ENCODE peak calls at places on chromosomes 6 and 20, in seven cellular contexts. L, W, O, C, R, F and E are unnamed samples.

GRCh38 chr20:8909596-8909995 is 159.3 kb upstream of the PLCB4 start:
- DNase-seq in O (no peak), L (no peak), C (no peak), R (no peak), F (no peak), W (no peak), E (no peak)

GRCh38 chr6:41732601-41733348 is 2.6 kb downstream of the TFEB start:
- DNase-seq in W (no peak), O (no peak), R (no peak), C (no peak), F (peak), L (no peak), E (no peak)

GRCh38 chr6:147390909-147391536 is 117.5 kb upstream of the SAMD5 start:
- DNase-seq in W (no peak), F (no peak), R (no peak), O (no peak), L (peak), C (peak), E (peak)

GRCh38 chr6:105917038-105917695 is 169.0 kb upstream of the PRDM1 start:
- DNase-seq in C (no peak), R (no peak), O (no peak), L (no peak), F (no peak), W (no peak), E (no peak)

GRCh38 chr6:34104186-34104585 is 41.7 kb downstream of the GRM4 start:
- DNase-seq in O (no peak), F (no peak), L (no peak), W (no peak), C (no peak), R (no peak), E (no peak)

GRCh38 chr6:170497845-170498281 is 55.2 kb downstream of the PSMB1 start:
- DNase-seq in W (peak), C (no peak), L (no peak), R (no peak), F (no peak), O (no peak), E (no peak)

GRCh38 chr6:163992701-163993100 is 578.2 kb downstream of the QKI start:
- DNase-seq in O (no peak), R (no peak), W (no peak), C (no peak), F (no peak), L (no peak), E (no peak)

GRCh38 chr20:44738779-44739477 is 6.7 kb upstream of the KCNK15 start:
- DNase-seq in C (peak), W (peak), L (peak), O (peak), R (peak), F (peak), E (peak)

GRCh38 chr6:127844529-127844928 is 56.3 kb downstream of the THEMIS start:
- DNase-seq in R (no peak), W (no peak), C (no peak), F (no peak), O (no peak), L (no peak), E (no peak)

GRCh38 chr20:37872161-37872560 is 30.8 kb upstream of the VSTM2L start:
- DNase-seq in R (no peak), L (no peak), W (no peak), O (no peak), F (no peak), C (no peak), E (no peak)

GRCh38 chr20:44027686-44028340 is 113.2 kb downstream of the TOX2 start:
- DNase-seq in F (no peak), R (no peak), W (no peak), C (no peak), L (no peak), O (no peak), E (no peak)

GRCh38 chr6:14375940-14376339 is 258.4 kb downstream of the CD83 start:
- DNase-seq in O (no peak), W (no peak), F (no peak), L (no peak), R (no peak), C (no peak), E (no peak)

GRCh38 chr20:61561111-61561830 is 309.2 kb downstream of the CDH4 start:
- DNase-seq in L (no peak), R (no peak), W (no peak), O (no peak), C (no peak), F (no peak), E (no peak)

GRCh38 chr6:20409427-20409971 is 7.8 kb downstream of the E2F3 start:
- DNase-seq in R (no peak), F (peak), L (no peak), O (no peak), W (no peak), C (no peak), E (no peak)

GRCh38 chr6:42433409-42433808 is 18.3 kb downstream of the TRERF1 start:
- DNase-seq in F (no peak), C (no peak), R (no peak), W (no peak), L (no peak), O (no peak), E (no peak)

GRCh38 chr6:99013661-99014458 is 66.1 kb upstream of the FBXL4 start:
- DNase-seq in W (no peak), L (no peak), O (no peak), C (no peak), R (no peak), F (no peak), E (no peak)

GRCh38 chr6:4360920-4361319 is 225.5 kb upstream of the ECI2 start:
- DNase-seq in C (no peak), L (no peak), R (no peak), O (no peak), F (no peak), W (no peak), E (no peak)

GRCh38 chr6:105781248-105781647 is 304.9 kb upstream of the PRDM1 start:
- DNase-seq in F (no peak), R (no peak), C (peak), L (no peak), O (peak), W (no peak), E (no peak)

GRCh38 chr6:15073344-15073789 is 172.5 kb upstream of the JARID2 start:
- DNase-seq in W (no peak), C (no peak), L (no peak), O (no peak), F (peak), R (no peak), E (no peak)

GRCh38 chr6:109295766-109296156 is 86.5 kb downstream of the CD164 start:
- DNase-seq in O (no peak), F (no peak), R (no peak), W (no peak), L (no peak), C (no peak), E (no peak)

GRCh38 chr6:79525272-79526100 is 11.7 kb downstream of the LCA5 start:
- DNase-seq in W (no peak), O (no peak), F (no peak), R (no peak), C (no peak), L (peak), E (peak)

GRCh38 chr20:45359069-45359405 is 3.9 kb upstream of the SYS1 start:
- DNase-seq in R (no peak), F (no peak), W (no peak), C (no peak), O (no peak), L (no peak), E (no peak)

GRCh38 chr6:3296537-3297453 is 38.0 kb downstream of the PSMG4 start:
- DNase-seq in F (no peak), L (no peak), C (no peak), W (no peak), O (no peak), R (no peak), E (no peak)

GRCh38 chr6:29797120-29797519 is 30.5 kb upstream of the HLA-G start:
- DNase-seq in F (no peak), O (no peak), L (no peak), C (no peak), R (no peak), W (no peak), E (no peak)

GRCh38 chr6:166464418-166465400 is 82.0 kb upstream of the MPC1 start:
- DNase-seq in F (no peak), O (no peak), R (no peak), W (no peak), C (no peak), L (no peak), E (no peak)

GRCh38 chr6:32355018-32355417 is 16.7 kb downstream of the TSBP1 start:
- DNase-seq in W (no peak), F (no peak), R (no peak), C (no peak), O (no peak), L (no peak), E (no peak)

GRCh38 chr20:53841741-53842140 is 228.7 kb downstream of the BCAS1 start:
- DNase-seq in F (no peak), C (no peak), R (no peak), O (no peak), L (no peak), W (no peak), E (no peak)

GRCh38 chr20:4130404-4131189 is 115.2 kb upstream of the RNF24 start:
- DNase-seq in C (no peak), W (no peak), L (no peak), F (no peak), O (no peak), R (no peak), E (no peak)

GRCh38 chr20:51938557-51939324 is 136.4 kb upstream of the SALL4 start:
- DNase-seq in W (no peak), L (no peak), O (no peak), F (no peak), C (no peak), R (no peak), E (no peak)

GRCh38 chr20:56439784-56440291 is 27.8 kb downstream of the CASS4 start:
- DNase-seq in L (no peak), R (no peak), C (no peak), O (no peak), W (no peak), F (no peak), E (no peak)

GRCh38 chr6:111482236-111482958 is 621 bp downstream of the REV3L start:
- DNase-seq in R (peak), C (no peak), L (no peak), W (no peak), F (no peak), O (peak), E (peak)

GRCh38 chr6:11685411-11686093 is 93.1 kb downstream of the ADTRP start:
- DNase-seq in W (no peak), O (no peak), L (peak), F (no peak), R (no peak), C (peak), E (no peak)

GRCh38 chr20:61024390-61024789 is 227.7 kb upstream of the CDH4 start:
- DNase-seq in F (no peak), O (no peak), W (no peak), C (no peak), L (no peak), R (no peak), E (no peak)

GRCh38 chr20:1177680-1178079 is 7.1 kb downstream of the TMEM74B start:
- DNase-seq in R (peak), L (peak), F (no peak), W (peak), C (peak), O (peak), E (peak)

GRCh38 chr6:110654096-110654820 is 161.0 kb downstream of the CDK19 start:
- DNase-seq in W (no peak), O (no peak), C (no peak), L (peak), R (no peak), F (no peak), E (peak)

GRCh38 chr6:93393554-93394074 is 25.7 kb downstream of the EPHA7 start:
- DNase-seq in O (no peak), F (no peak), L (no peak), R (no peak), C (no peak), W (no peak), E (no peak)

GRCh38 chr6:55199239-55199638 is 24.9 kb downstream of the HCRTR2 start:
- DNase-seq in C (no peak), F (no peak), W (no peak), O (no peak), L (no peak), R (no peak), E (no peak)

GRCh38 chr20:48541581-48542071 is 286.2 kb downstream of the PREX1 start:
- DNase-seq in F (peak), C (no peak), L (no peak), R (no peak), O (no peak), W (no peak), E (no peak)

GRCh38 chr20:48538856-48539255 is 288.9 kb downstream of the PREX1 start:
- DNase-seq in W (no peak), L (no peak), F (no peak), R (no peak), C (no peak), O (no peak), E (no peak)

GRCh38 chr20:48547682-48548081 is 280.1 kb downstream of the PREX1 start:
- DNase-seq in L (no peak), W (no peak), C (no peak), O (no peak), F (no peak), R (no peak), E (no peak)

DNA sequence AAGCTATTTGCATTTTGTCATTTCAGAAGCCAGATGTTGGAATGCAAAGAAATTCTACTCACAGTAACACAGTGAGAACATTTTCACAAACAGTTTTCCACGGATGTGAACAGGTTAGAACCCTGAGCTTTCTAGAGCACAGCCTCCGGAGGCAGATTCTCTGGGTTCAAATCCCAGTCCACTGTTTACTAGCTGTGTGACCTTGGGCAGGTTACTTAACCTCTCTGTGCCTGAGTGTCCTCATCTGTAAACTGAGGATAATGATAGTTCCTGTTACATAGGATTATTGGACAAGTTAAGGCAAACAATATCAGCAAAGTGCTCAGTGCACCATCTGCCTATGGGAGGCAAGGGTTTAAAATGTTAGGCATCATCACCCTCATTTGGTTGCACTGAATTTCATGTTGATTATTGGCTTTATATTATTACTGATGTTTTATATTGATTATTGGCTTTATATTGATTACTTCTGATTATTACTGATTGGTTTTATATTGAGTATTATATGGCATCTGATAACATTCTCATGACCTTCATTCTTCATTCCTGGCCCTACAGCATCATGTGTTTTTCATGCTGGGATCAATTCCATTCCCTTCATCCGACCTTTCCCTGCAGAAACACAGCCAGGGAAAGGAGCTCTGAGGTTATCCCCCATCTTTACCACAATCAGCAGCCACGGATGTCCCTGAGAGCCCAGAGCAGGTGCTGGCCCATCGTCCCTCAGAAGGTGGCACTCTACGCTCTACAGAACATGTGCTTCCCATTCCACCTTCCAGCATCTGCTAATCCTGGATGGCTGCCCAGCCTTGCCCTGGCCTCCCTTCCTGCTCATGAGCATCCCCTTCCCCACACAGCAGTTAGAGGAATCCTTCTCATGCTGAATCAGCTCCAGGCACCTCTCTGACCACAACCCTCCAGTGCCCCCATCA is 283.1 kb downstream of the PREX1 start:
- DNase-seq in C (no peak), W (no peak), O (no peak), L (no peak), R (peak), F (no peak), E (no peak)
- TF ChIP-seq JUND in C (no peak), W (no peak), O (no peak), L (no peak), R (no peak), F (no peak), E (no peak)

GRCh38 chr20:57653546-57653900 is 33.3 kb upstream of the ZBP1 start:
- DNase-seq in F (no peak), C (no peak), W (no peak), L (no peak), O (no peak), R (peak), E (no peak)
- TF ChIP-seq JUND in F (no peak), C (no peak), W (no peak), L (no peak), O (no peak), R (no peak), E (no peak)

GRCh38 chr6:16136536-16137450 is 7.9 kb downstream of the MYLIP start:
- DNase-seq in C (peak), L (no peak), F (no peak), O (no peak), W (no peak), R (no peak), E (peak)
- TF ChIP-seq JUND in C (peak), L (no peak), F (no peak), O (no peak), W (no peak), R (peak), E (no peak)

GRCh38 chr20:36175475-36175995 is 21.0 kb downstream of the EPB41L1 start:
- DNase-seq in F (no peak), W (no peak), C (no peak), L (no peak), R (no peak), O (no peak), E (no peak)

GRCh38 chr20:36173451-36173933 is 19.0 kb downstream of the EPB41L1 start:
- DNase-seq in O (peak), W (peak), C (no peak), R (peak), F (no peak), L (no peak), E (no peak)

GRCh38 chr20:36175016-36175415 is 20.5 kb downstream of the EPB41L1 start:
- DNase-seq in W (no peak), C (no peak), L (no peak), R (peak), O (no peak), F (no peak), E (no peak)

GRCh38 chr20:36167826-36168634 is 13.5 kb downstream of the EPB41L1 start:
- DNase-seq in O (peak), W (no peak), L (no peak), F (no peak), R (no peak), C (peak), E (no peak)

GRCh38 chr20:36170542-36171215 is 16.1 kb downstream of the EPB41L1 start:
- DNase-seq in F (no peak), R (no peak), L (no peak), C (no peak), W (no peak), O (no peak), E (no peak)
- TF ChIP-seq JUND in F (no peak), R (no peak), L (no peak), C (no peak), W (no peak), O (no peak), E (no peak)

GRCh38 chr20:58583141-58583540 is 67.9 kb upstream of the APCDD1L start:
- DNase-seq in L (no peak), R (no peak), O (no peak), C (no peak), F (no peak), W (no peak), E (no peak)
- TF ChIP-seq JUND in L (no peak), R (no peak), O (no peak), C (no peak), F (no peak), W (no peak), E (no peak)

DNA sequence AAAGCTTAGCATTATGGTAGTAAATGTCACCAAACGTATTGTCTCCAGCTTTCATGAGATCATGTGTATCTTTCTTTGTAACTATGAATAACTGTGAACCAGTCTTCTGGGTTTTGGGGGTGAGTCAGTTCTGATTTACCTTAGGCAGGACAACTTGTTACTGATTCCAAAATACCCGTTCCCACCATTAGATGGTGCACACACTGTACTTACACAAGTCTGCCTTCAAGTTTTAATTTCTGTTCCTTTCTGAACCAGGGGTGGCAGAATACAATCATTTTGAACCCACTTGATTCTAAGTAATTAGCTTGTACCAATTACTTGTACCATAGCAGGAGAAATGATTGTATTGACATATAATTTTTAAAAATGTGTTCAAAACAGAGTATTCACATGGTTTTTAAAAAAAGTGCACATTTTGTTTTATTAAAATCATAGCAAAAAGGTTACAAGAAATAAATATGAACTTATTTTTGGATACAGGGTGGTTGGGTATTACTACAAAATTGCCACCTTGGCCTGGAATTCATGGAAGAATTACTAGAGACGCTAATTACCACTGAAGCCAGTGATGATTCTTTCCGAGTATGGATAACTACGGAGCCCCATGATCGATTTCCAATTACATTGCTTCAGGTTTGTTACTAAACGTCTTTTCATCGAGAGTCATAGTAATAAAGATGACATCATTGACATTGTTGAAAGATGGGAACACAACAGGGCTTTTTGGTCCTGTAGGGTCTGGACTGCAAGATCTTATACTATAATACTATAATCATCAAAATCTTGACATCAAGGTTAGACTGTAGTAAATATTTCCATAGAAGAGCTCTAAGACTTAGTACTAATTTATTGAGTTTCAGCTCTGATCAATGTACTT is 75.2 kb upstream of the GLP1R start:
- DNase-seq in O (peak), L (peak), R (peak), W (no peak), F (peak), C (peak), E (peak)
- TF ChIP-seq JUND in O (no peak), L (no peak), R (no peak), W (no peak), F (no peak), C (no peak), E (no peak)

DNA sequence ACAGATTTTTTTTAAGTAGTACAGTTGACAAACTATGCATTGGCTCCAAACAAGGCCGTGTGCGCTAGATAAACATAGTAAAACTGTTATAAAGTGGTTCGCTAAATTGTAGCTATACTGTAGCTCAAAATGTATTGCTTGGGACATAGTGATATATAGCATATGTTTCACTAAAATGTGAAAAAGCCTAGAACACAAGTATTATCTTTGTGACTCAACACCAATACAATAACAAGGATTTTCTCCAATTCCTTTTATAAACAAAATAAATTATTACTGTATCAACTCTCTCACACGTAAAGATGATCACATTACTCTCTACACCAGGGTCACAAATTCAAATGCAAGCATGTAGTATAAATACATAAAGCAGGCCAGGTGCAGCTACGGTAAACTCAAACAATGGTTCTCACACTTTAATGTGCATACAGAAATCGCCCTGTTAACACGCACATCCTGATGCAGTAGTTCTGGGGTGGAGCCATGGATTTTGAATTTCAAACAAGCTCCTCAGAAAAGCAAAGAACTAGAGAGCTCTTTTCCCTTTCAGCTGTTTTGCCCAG is 214.6 kb downstream of the GMDS start:
- DNase-seq in O (no peak), W (no peak), F (no peak), L (no peak), R (no peak), C (no peak), E (no peak)
- TF ChIP-seq JUND in O (no peak), W (no peak), F (no peak), L (no peak), R (no peak), C (no peak), E (no peak)

GRCh38 chr6:16625319-16626240 is 135.7 kb downstream of the ATXN1 start:
- DNase-seq in O (no peak), W (no peak), F (no peak), R (no peak), L (no peak), C (no peak), E (no peak)
- TF ChIP-seq JUND in O (no peak), W (no peak), F (no peak), R (no peak), L (no peak), C (no peak), E (no peak)